ENCODE peak calls at places on chromosomes 2 and 18, in nine cellular contexts. U is A673, S is endodermal cell, V is HFFc6, A is colonic mucosa, P is suprapubic skin, I is endothelial cell, D is breast epithelium, B is right atrium auricular region. L is an unnamed sample.
A peak's percentile ranks its signal among the peaks of the same experiment; 100 is the strongest.

GRCh38 chr18:26448714-26449159 is 99.6 kb downstream of the KCTD1 start:
- DNase-seq in U (no peak), I (no peak), D (no peak), S (no peak), B (no peak), A (no peak), P (no peak), V (no peak), L (peak; percentile 23)

GRCh38 chr2:169819106-169819505 is 5.6 kb downstream of the METTL5 start:
- DNase-seq in U (peak; percentile 11), I (no peak), D (no peak), B (no peak), V (peak; percentile 15), P (no peak), S (no peak), A (no peak), L (no peak)

GRCh38 chr2:159094173-159094737 is 125.8 kb downstream of the TANC1 start:
- DNase-seq in P (no peak), A (peak; percentile 81), S (no peak), I (no peak), U (no peak), V (peak; percentile 74), B (peak; percentile 82), D (peak; percentile 67), L (no peak)

GRCh38 chr18:70289351-70290330 is 796 bp downstream of the SOCS6 start:
- DNase-seq in V (peak; percentile 14), A (peak; percentile 52), I (peak; percentile 58), P (no peak), B (no peak), D (no peak), S (peak; percentile 76), U (peak; percentile 36), L (peak; percentile 44)

GRCh38 chr2:189927823-189928222 is 134.7 kb downstream of the MSTN start:
- DNase-seq in D (no peak), I (no peak), S (no peak), U (no peak), A (no peak), P (no peak), B (no peak), V (no peak), L (no peak)

GRCh38 chr2:98468621-98469236 is 24.1 kb downstream of the INPP4A start:
- DNase-seq in B (no peak), A (no peak), V (no peak), U (peak; percentile 53), I (no peak), D (no peak), P (no peak), S (no peak), L (no peak)

GRCh38 chr18:449374-449773 is 51.1 kb downstream of the COLEC12 start:
- DNase-seq in B (no peak), I (no peak), A (no peak), D (peak; percentile 39), V (no peak), P (no peak), U (no peak), S (peak; percentile 67), L (peak; percentile 36)

GRCh38 chr18:57831597-57832377 is 28.7 kb upstream of the ATP8B1 start:
- DNase-seq in V (no peak), A (no peak), B (no peak), U (no peak), D (no peak), S (no peak), P (no peak), I (no peak), L (no peak)

GRCh38 chr18:70260683-70261082 is 28.2 kb upstream of the SOCS6 start:
- DNase-seq in V (no peak), A (no peak), S (no peak), U (no peak), B (no peak), D (no peak), I (no peak), P (no peak), L (no peak)

GRCh38 chr2:54459037-54459441 is 2.9 kb downstream of the SPTBN1 start:
- DNase-seq in D (no peak), I (no peak), V (peak; percentile 55), U (peak; percentile 36), P (no peak), A (no peak), S (no peak), B (no peak), L (no peak)

GRCh38 chr2:236633764-236634163 is 64.1 kb downstream of the ACKR3 start:
- DNase-seq in U (no peak), B (peak; percentile 52), A (no peak), S (no peak), V (no peak), P (peak; percentile 74), I (no peak), D (no peak), L (no peak)

GRCh38 chr2:127140543-127140942 is 33.6 kb upstream of the BIN1 start:
- DNase-seq in I (no peak), V (no peak), S (no peak), A (no peak), U (no peak), P (no peak), D (no peak), B (no peak), L (no peak)

GRCh38 chr2:134539946-134540345 is 178.9 kb downstream of the TMEM163 start:
- DNase-seq in V (no peak), P (no peak), D (no peak), I (no peak), B (no peak), S (no peak), U (no peak), A (no peak), L (no peak)

GRCh38 chr2:42961385-42961800 is 169.0 kb upstream of the HAAO start:
- DNase-seq in S (peak; percentile 57), I (no peak), U (no peak), B (peak; percentile 91), A (no peak), V (no peak), P (peak; percentile 86), D (peak; percentile 52), L (no peak)

GRCh38 chr2:230932556-230933511 is 7.8 kb upstream of the GPR55 start:
- DNase-seq in B (peak; percentile 77), A (no peak), U (no peak), S (peak; percentile 71), V (peak; percentile 5), D (no peak), P (peak; percentile 84), I (no peak), L (no peak)

GRCh38 chr2:223815186-223815883 is 22.0 kb downstream of the AP1S3 start:
- DNase-seq in S (no peak), B (no peak), P (no peak), D (no peak), V (peak; percentile 97), A (no peak), I (no peak), U (peak; percentile 66), L (peak; percentile 73)

GRCh38 chr2:148052687-148053086 is 31.8 kb downstream of the MBD5 start:
- DNase-seq in V (no peak), B (no peak), I (no peak), P (no peak), S (no peak), A (no peak), U (no peak), D (no peak), L (no peak)

GRCh38 chr2:102604754-102605153 is 14.6 kb upstream of the SLC9A2 start:
- DNase-seq in P (no peak), B (no peak), U (no peak), S (peak; percentile 65), D (no peak), V (no peak), A (no peak), I (no peak), L (no peak)

GRCh38 chr2:100893753-100894530 is 74.0 kb downstream of the NPAS2 start:
- DNase-seq in U (peak; percentile 93), A (no peak), I (no peak), V (no peak), S (peak; percentile 44), D (no peak), P (no peak), B (no peak), L (peak; percentile 82)

GRCh38 chr2:137031731-137032130 is 266.4 kb downstream of the THSD7B start:
- DNase-seq in I (no peak), B (no peak), S (no peak), D (no peak), P (no peak), U (no peak), A (no peak), V (no peak), L (no peak)

GRCh38 chr2:55936351-55936750 is 12.8 kb upstream of the EFEMP1 start:
- DNase-seq in V (no peak), S (no peak), B (no peak), D (no peak), A (no peak), U (no peak), P (no peak), I (no peak), L (no peak)

GRCh38 chr2:59413751-59414570 is 1139.5 kb downstream of the BCL11A start:
- DNase-seq in V (no peak), I (no peak), P (no peak), U (no peak), S (no peak), D (no peak), B (no peak), A (no peak), L (no peak)

DNA sequence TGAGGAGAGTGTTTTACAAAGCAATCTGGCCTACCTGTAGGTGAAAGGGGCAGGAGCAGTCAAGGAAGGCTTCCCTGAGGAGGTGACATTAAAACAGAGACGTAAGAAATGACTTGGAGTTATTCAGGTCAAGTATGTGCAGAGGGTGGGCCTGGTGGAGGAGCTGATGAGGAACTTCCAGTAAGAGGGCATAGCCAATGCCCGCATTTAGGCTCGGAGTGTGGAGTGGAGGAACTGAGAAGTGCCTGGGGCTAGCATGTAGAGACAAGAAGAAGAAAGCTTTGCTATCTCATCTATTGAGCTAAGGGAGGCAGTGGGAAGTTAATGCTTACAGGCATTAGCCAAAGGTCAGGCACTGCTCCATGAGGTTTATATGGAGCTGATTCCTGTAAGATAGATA is 312.2 kb downstream of the ZNF521 start:
- DNase-seq in A (no peak), B (no peak), S (no peak), P (no peak), I (no peak), V (no peak), U (no peak), D (no peak), L (no peak)
- TF ChIP-seq CTCF in A (no peak), B (no peak), S (no peak), P (no peak), I (no peak), V (no peak), U (no peak), D (no peak), L (no peak)

GRCh38 chr18:13439475-13439874 is 220.9 kb downstream of the LDLRAD4 start:
- DNase-seq in I (no peak), A (no peak), B (no peak), D (no peak), V (no peak), P (peak; percentile 58), S (peak; percentile 16), U (no peak), L (no peak)
- TF ChIP-seq CTCF in I (no peak), A (no peak), B (no peak), D (no peak), V (no peak), P (no peak), S (no peak), U (no peak), L (no peak)

GRCh38 chr18:1663879-1664705 is 759.4 kb downstream of the ADCYAP1 start:
- DNase-seq in B (peak; percentile 60), S (peak; percentile 91), I (peak; percentile 75), U (peak; percentile 75), P (peak; percentile 78), D (no peak), V (no peak), A (peak; percentile 31), L (peak; percentile 78)
- TF ChIP-seq CTCF in B (peak; percentile 65), S (peak; percentile 96), I (peak; percentile 96), U (peak; percentile 92), P (peak; percentile 32), D (peak; percentile 23), V (peak; percentile 71), A (no peak), L (peak; percentile 97)

GRCh38 chr18:35526476-35527120 is 28.8 kb upstream of the INO80C start:
- DNase-seq in I (no peak), B (no peak), P (no peak), A (no peak), D (no peak), V (no peak), S (peak; percentile 54), U (peak; percentile 66), L (no peak)
- TF ChIP-seq CTCF in I (no peak), B (no peak), P (no peak), A (no peak), D (no peak), V (no peak), S (no peak), U (no peak), L (no peak)